ENCODE peak calls at places on chromosomes 12 and 14, in ten cellular contexts. One of them, this sample, is unnamed.

GRCh38 chr12:62787606-62788005 is 147.3 kb downstream of the PPM1H start:
- DNase-seq in HuH-7.5: no peak
- DNase-seq in H4: no peak
- DNase-seq in germinal center: no peak
- DNase-seq in colonic mucosa: no peak
- DNase-seq in OCI-M1: no peak
- DNase-seq in GM04503: no peak
- DNase-seq in GOT3: no peak
- DNase-seq in psoas muscle: no peak
- DNase-seq in activated gamma-delta T cell treated with Interleukin-2 at 50 U/mL for 16 hours: no peak
- DNase-seq in this sample: no peak

GRCh38 chr14:90556666-90557450 is 160.0 kb downstream of the CALM1 start:
- DNase-seq in HuH-7.5: no peak
- DNase-seq in H4: no peak
- DNase-seq in activated gamma-delta T cell treated with Interleukin-2 at 50 U/mL for 16 hours: no peak
- DNase-seq in psoas muscle: peak
- DNase-seq in colonic mucosa: no peak
- DNase-seq in GOT3: no peak
- DNase-seq in OCI-M1: no peak
- DNase-seq in germinal center: no peak
- DNase-seq in GM04503: no peak
- DNase-seq in this sample: no peak

GRCh38 chr12:55955800-55956508 is 9.9 kb downstream of the PMEL start:
- DNase-seq in germinal center: peak
- DNase-seq in HuH-7.5: peak
- DNase-seq in GOT3: no peak
- DNase-seq in H4: no peak
- DNase-seq in colonic mucosa: no peak
- DNase-seq in activated gamma-delta T cell treated with Interleukin-2 at 50 U/mL for 16 hours: peak
- DNase-seq in psoas muscle: no peak
- DNase-seq in OCI-M1: peak
- DNase-seq in GM04503: no peak
- DNase-seq in this sample: no peak

GRCh38 chr14:100547633-100548294 is 39.5 kb downstream of the BEGAIN start:
- DNase-seq in psoas muscle: no peak
- DNase-seq in HuH-7.5: no peak
- DNase-seq in germinal center: peak
- DNase-seq in GM04503: peak
- DNase-seq in H4: peak
- DNase-seq in colonic mucosa: peak
- DNase-seq in activated gamma-delta T cell treated with Interleukin-2 at 50 U/mL for 16 hours: no peak
- DNase-seq in GOT3: no peak
- DNase-seq in OCI-M1: peak
- DNase-seq in this sample: no peak

GRCh38 chr12:70598467-70599194 is 38.6 kb downstream of the PTPRB start:
- DNase-seq in HuH-7.5: no peak
- DNase-seq in psoas muscle: no peak
- DNase-seq in H4: no peak
- DNase-seq in GM04503: no peak
- DNase-seq in OCI-M1: peak
- DNase-seq in germinal center: no peak
- DNase-seq in GOT3: no peak
- DNase-seq in colonic mucosa: peak
- DNase-seq in activated gamma-delta T cell treated with Interleukin-2 at 50 U/mL for 16 hours: no peak
- DNase-seq in this sample: no peak

GRCh38 chr12:96810477-96810876 is 96.6 kb upstream of the NEDD1 start:
- DNase-seq in HuH-7.5: no peak
- DNase-seq in colonic mucosa: no peak
- DNase-seq in GOT3: no peak
- DNase-seq in germinal center: no peak
- DNase-seq in H4: no peak
- DNase-seq in GM04503: no peak
- DNase-seq in psoas muscle: no peak
- DNase-seq in OCI-M1: no peak
- DNase-seq in activated gamma-delta T cell treated with Interleukin-2 at 50 U/mL for 16 hours: no peak
- DNase-seq in this sample: no peak

GRCh38 chr12:120630139-120630895 is 10.1 kb upstream of the CABP1 start:
- DNase-seq in GOT3: no peak
- DNase-seq in GM04503: no peak
- DNase-seq in psoas muscle: no peak
- DNase-seq in OCI-M1: no peak
- DNase-seq in activated gamma-delta T cell treated with Interleukin-2 at 50 U/mL for 16 hours: no peak
- DNase-seq in H4: no peak
- DNase-seq in germinal center: no peak
- DNase-seq in HuH-7.5: no peak
- DNase-seq in colonic mucosa: no peak
- DNase-seq in this sample: no peak

GRCh38 chr14:31945074-31945613 is 132.0 kb upstream of the ARHGAP5 start:
- DNase-seq in GM04503: no peak
- DNase-seq in HuH-7.5: no peak
- DNase-seq in germinal center: peak
- DNase-seq in OCI-M1: no peak
- DNase-seq in colonic mucosa: peak
- DNase-seq in activated gamma-delta T cell treated with Interleukin-2 at 50 U/mL for 16 hours: no peak
- DNase-seq in H4: no peak
- DNase-seq in GOT3: no peak
- DNase-seq in psoas muscle: no peak
- DNase-seq in this sample: no peak

GRCh38 chr12:51076235-51076930 is 7.0 kb downstream of the CSRNP2 start:
- DNase-seq in germinal center: no peak
- DNase-seq in OCI-M1: no peak
- DNase-seq in psoas muscle: no peak
- DNase-seq in GM04503: no peak
- DNase-seq in colonic mucosa: no peak
- DNase-seq in GOT3: no peak
- DNase-seq in activated gamma-delta T cell treated with Interleukin-2 at 50 U/mL for 16 hours: no peak
- DNase-seq in H4: no peak
- DNase-seq in HuH-7.5: no peak
- DNase-seq in this sample: no peak

GRCh38 chr12:50325890-50326391 is 42.6 kb upstream of the LIMA1 start:
- DNase-seq in HuH-7.5: no peak
- DNase-seq in activated gamma-delta T cell treated with Interleukin-2 at 50 U/mL for 16 hours: no peak
- DNase-seq in GOT3: no peak
- DNase-seq in germinal center: no peak
- DNase-seq in GM04503: no peak
- DNase-seq in H4: no peak
- DNase-seq in OCI-M1: no peak
- DNase-seq in colonic mucosa: peak
- DNase-seq in psoas muscle: no peak
- DNase-seq in this sample: no peak

GRCh38 chr14:94601961-94602391 is 10.2 kb upstream of the SERPINA3 start:
- DNase-seq in colonic mucosa: peak
- DNase-seq in HuH-7.5: no peak
- DNase-seq in germinal center: no peak
- DNase-seq in OCI-M1: peak
- DNase-seq in GOT3: peak
- DNase-seq in H4: peak
- DNase-seq in psoas muscle: peak
- DNase-seq in activated gamma-delta T cell treated with Interleukin-2 at 50 U/mL for 16 hours: no peak
- DNase-seq in GM04503: peak
- DNase-seq in this sample: no peak

GRCh38 chr14:105155071-105155651 is 13.4 kb downstream of the JAG2 start:
- DNase-seq in activated gamma-delta T cell treated with Interleukin-2 at 50 U/mL for 16 hours: no peak
- DNase-seq in GOT3: no peak
- DNase-seq in colonic mucosa: no peak
- DNase-seq in HuH-7.5: no peak
- DNase-seq in H4: no peak
- DNase-seq in germinal center: no peak
- DNase-seq in GM04503: no peak
- DNase-seq in OCI-M1: no peak
- DNase-seq in psoas muscle: peak
- DNase-seq in this sample: no peak

GRCh38 chr14:35044939-35045797 is 904 bp upstream of the FAM177A1 start:
- DNase-seq in colonic mucosa: no peak
- DNase-seq in psoas muscle: no peak
- DNase-seq in H4: no peak
- DNase-seq in OCI-M1: peak
- DNase-seq in GM04503: no peak
- DNase-seq in activated gamma-delta T cell treated with Interleukin-2 at 50 U/mL for 16 hours: no peak
- DNase-seq in GOT3: no peak
- DNase-seq in germinal center: peak
- DNase-seq in HuH-7.5: no peak
- DNase-seq in this sample: no peak

This sample was measured in GM19239.